ENCODE peak calls at places on chromosomes 5 and 9, in five cellular contexts. One of them, this sample, is unnamed.
A peak's percentile ranks its signal among the peaks of the same experiment; 100 is the strongest.

GRCh38 chr9:36765468-36766341 is 193.0 kb downstream of the MELK start:
- DNase-seq in chondrocyte: no peak
- DNase-seq in astrocyte of the spinal cord: peak; percentile 33
- DNase-seq in heart left ventricle: peak; percentile 54
- DNase-seq in upper lobe of right lung: peak; percentile 85
- DNase-seq in this sample: peak; percentile 93

GRCh38 chr5:99037668-99038067 is 108.9 kb upstream of the CHD1 start:
- DNase-seq in chondrocyte: no peak
- DNase-seq in astrocyte of the spinal cord: no peak
- DNase-seq in heart left ventricle: no peak
- DNase-seq in upper lobe of right lung: no peak
- DNase-seq in this sample: no peak

GRCh38 chr9:1837453-1838084 is 177.6 kb upstream of the SMARCA2 start:
- DNase-seq in chondrocyte: no peak
- DNase-seq in astrocyte of the spinal cord: no peak
- DNase-seq in heart left ventricle: no peak
- DNase-seq in upper lobe of right lung: no peak
- DNase-seq in this sample: peak; percentile 59

GRCh38 chr5:104186510-104186909 is 623.9 kb upstream of the NUDT12 start:
- DNase-seq in chondrocyte: no peak
- DNase-seq in astrocyte of the spinal cord: no peak
- DNase-seq in heart left ventricle: no peak
- DNase-seq in upper lobe of right lung: no peak
- DNase-seq in this sample: no peak

GRCh38 chr9:82721596-82721995 is 341.3 kb downstream of the RASEF start:
- DNase-seq in chondrocyte: no peak
- DNase-seq in astrocyte of the spinal cord: no peak
- DNase-seq in heart left ventricle: no peak
- DNase-seq in upper lobe of right lung: no peak
- DNase-seq in this sample: no peak

GRCh38 chr5:68277427-68277826 is 61.9 kb downstream of the PIK3R1 start:
- DNase-seq in chondrocyte: no peak
- DNase-seq in astrocyte of the spinal cord: peak; percentile 78
- DNase-seq in heart left ventricle: no peak
- DNase-seq in upper lobe of right lung: no peak
- DNase-seq in this sample: no peak

GRCh38 chr5:126780165-126780827 is 3.4 kb downstream of the LMNB1 start:
- DNase-seq in chondrocyte: no peak
- DNase-seq in astrocyte of the spinal cord: peak; percentile 81
- DNase-seq in heart left ventricle: no peak
- DNase-seq in upper lobe of right lung: no peak
- DNase-seq in this sample: no peak

GRCh38 chr5:132688536-132689409 is 15.0 kb downstream of the IL4 start:
- DNase-seq in chondrocyte: no peak
- DNase-seq in astrocyte of the spinal cord: no peak
- DNase-seq in heart left ventricle: no peak
- DNase-seq in upper lobe of right lung: no peak
- DNase-seq in this sample: no peak

GRCh38 chr9:78316151-78316892 is 19.4 kb downstream of the PSAT1 start:
- DNase-seq in chondrocyte: no peak
- DNase-seq in astrocyte of the spinal cord: no peak
- DNase-seq in heart left ventricle: no peak
- DNase-seq in upper lobe of right lung: no peak
- DNase-seq in this sample: no peak

DNA sequence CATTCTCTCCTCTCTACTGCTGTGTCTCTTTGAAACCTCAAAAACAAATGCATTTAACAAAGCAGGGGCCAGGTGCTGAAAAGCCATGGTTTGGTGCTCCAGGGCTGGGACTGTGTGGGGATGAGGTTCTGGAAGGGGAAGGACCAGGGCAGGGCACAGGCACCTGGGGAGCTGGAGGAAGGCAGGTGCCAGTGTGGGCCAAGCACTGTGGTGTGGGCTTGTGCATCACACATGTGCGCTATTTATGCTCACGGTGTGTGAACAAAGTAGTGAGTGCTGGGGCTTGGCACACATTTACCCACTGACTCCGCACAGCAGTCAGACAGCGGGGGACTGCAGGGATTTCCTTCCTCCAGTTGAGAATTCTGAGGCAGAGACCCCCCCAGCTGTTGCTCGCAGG is 10.1 kb downstream of the HRH2 start:
- DNase-seq in chondrocyte: no peak
- DNase-seq in astrocyte of the spinal cord: no peak
- DNase-seq in heart left ventricle: no peak
- DNase-seq in upper lobe of right lung: no peak
- DNase-seq in this sample: no peak
- TF ChIP-seq CTCF in chondrocyte: no peak
- TF ChIP-seq CTCF in astrocyte of the spinal cord: no peak
- TF ChIP-seq CTCF in heart left ventricle: no peak
- TF ChIP-seq CTCF in upper lobe of right lung: no peak
- TF ChIP-seq CTCF in this sample: no peak

GRCh38 chr5:76813982-76814562 is 4.8 kb upstream of the F2RL1 start:
- DNase-seq in chondrocyte: no peak
- DNase-seq in astrocyte of the spinal cord: peak; percentile 94
- DNase-seq in heart left ventricle: no peak
- DNase-seq in upper lobe of right lung: no peak
- DNase-seq in this sample: no peak

GRCh38 chr5:76816110-76816831 is 2.6 kb upstream of the F2RL1 start:
- DNase-seq in chondrocyte: no peak
- DNase-seq in astrocyte of the spinal cord: no peak
- DNase-seq in heart left ventricle: no peak
- DNase-seq in upper lobe of right lung: no peak
- DNase-seq in this sample: no peak

GRCh38 chr5:76819851-76820280 is 1.0 kb downstream of the F2RL1 start:
- DNase-seq in chondrocyte: no peak
- DNase-seq in astrocyte of the spinal cord: no peak
- DNase-seq in heart left ventricle: peak; percentile 26
- DNase-seq in upper lobe of right lung: peak; percentile 66
- DNase-seq in this sample: peak; percentile 15

GRCh38 chr5:76820491-76820890 is 1.7 kb downstream of the F2RL1 start:
- DNase-seq in chondrocyte: no peak
- DNase-seq in astrocyte of the spinal cord: peak; percentile 34
- DNase-seq in heart left ventricle: no peak
- DNase-seq in upper lobe of right lung: no peak
- DNase-seq in this sample: no peak

GRCh38 chr5:76818844-76819831 is at the start of gene F2RL1:
- DNase-seq in chondrocyte: no peak
- DNase-seq in astrocyte of the spinal cord: peak; percentile 90
- DNase-seq in heart left ventricle: peak; percentile 70
- DNase-seq in upper lobe of right lung: peak; percentile 92
- DNase-seq in this sample: peak; percentile 82
- TF ChIP-seq CTCF in chondrocyte: no peak
- TF ChIP-seq CTCF in astrocyte of the spinal cord: no peak
- TF ChIP-seq CTCF in heart left ventricle: no peak
- TF ChIP-seq CTCF in upper lobe of right lung: no peak
- TF ChIP-seq CTCF in this sample: no peak

GRCh38 chr5:150302301-150303069 is at the start of gene ARSI:
- DNase-seq in chondrocyte: peak; percentile 86
- DNase-seq in astrocyte of the spinal cord: peak; percentile 50
- DNase-seq in heart left ventricle: peak; percentile 56
- DNase-seq in upper lobe of right lung: no peak
- DNase-seq in this sample: peak; percentile 70
- TF ChIP-seq CTCF in chondrocyte: peak; percentile 71
- TF ChIP-seq CTCF in astrocyte of the spinal cord: peak; percentile 11
- TF ChIP-seq CTCF in heart left ventricle: peak; percentile 25
- TF ChIP-seq CTCF in upper lobe of right lung: peak; percentile 24
- TF ChIP-seq CTCF in this sample: no peak

GRCh38 chr5:171123417-171123816 is 185.6 kb upstream of the TLX3 start:
- DNase-seq in chondrocyte: no peak
- DNase-seq in astrocyte of the spinal cord: no peak
- DNase-seq in heart left ventricle: no peak
- DNase-seq in upper lobe of right lung: no peak
- DNase-seq in this sample: no peak
- TF ChIP-seq CTCF in chondrocyte: no peak
- TF ChIP-seq CTCF in astrocyte of the spinal cord: no peak
- TF ChIP-seq CTCF in heart left ventricle: no peak
- TF ChIP-seq CTCF in upper lobe of right lung: no peak
- TF ChIP-seq CTCF in this sample: no peak

DNA sequence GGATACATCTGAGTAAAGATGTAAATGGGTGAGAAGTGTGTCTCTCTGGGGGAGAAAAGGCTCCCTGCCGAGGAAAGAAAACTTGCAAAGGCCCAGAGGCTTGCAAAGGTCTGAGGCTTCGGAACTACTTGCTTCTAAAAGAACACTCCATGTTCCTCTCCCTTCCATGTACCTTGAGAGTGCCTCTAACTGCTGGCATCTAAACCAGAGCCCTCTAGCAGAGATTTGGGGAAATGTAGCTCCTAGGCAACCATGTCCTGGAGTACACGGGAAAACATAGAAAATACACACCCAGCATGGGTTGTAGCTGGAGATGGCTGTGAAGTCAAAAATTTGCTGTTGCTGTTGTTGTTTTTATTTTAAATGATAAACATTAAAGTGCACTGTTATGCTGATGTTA is 151.6 kb downstream of the SYK start:
- DNase-seq in chondrocyte: no peak
- DNase-seq in astrocyte of the spinal cord: no peak
- DNase-seq in heart left ventricle: no peak
- DNase-seq in upper lobe of right lung: no peak
- DNase-seq in this sample: no peak
- TF ChIP-seq CTCF in chondrocyte: no peak
- TF ChIP-seq CTCF in astrocyte of the spinal cord: no peak
- TF ChIP-seq CTCF in heart left ventricle: no peak
- TF ChIP-seq CTCF in upper lobe of right lung: no peak
- TF ChIP-seq CTCF in this sample: no peak

GRCh38 chr9:108400267-108400666 is 455.5 kb downstream of the ACTL7B start:
- DNase-seq in chondrocyte: no peak
- DNase-seq in astrocyte of the spinal cord: no peak
- DNase-seq in heart left ventricle: no peak
- DNase-seq in upper lobe of right lung: no peak
- DNase-seq in this sample: no peak
- TF ChIP-seq CTCF in chondrocyte: peak; percentile 44
- TF ChIP-seq CTCF in astrocyte of the spinal cord: peak; percentile 5
- TF ChIP-seq CTCF in heart left ventricle: no peak
- TF ChIP-seq CTCF in upper lobe of right lung: no peak
- TF ChIP-seq CTCF in this sample: no peak

GRCh38 chr5:145715412-145715811 is 119.7 kb downstream of the PRELID2 start:
- DNase-seq in chondrocyte: no peak
- DNase-seq in astrocyte of the spinal cord: no peak
- DNase-seq in heart left ventricle: no peak
- DNase-seq in upper lobe of right lung: no peak
- DNase-seq in this sample: no peak

GRCh38 chr5:145718956-145719355 is 116.2 kb downstream of the PRELID2 start:
- DNase-seq in chondrocyte: no peak
- DNase-seq in astrocyte of the spinal cord: peak; percentile 51
- DNase-seq in heart left ventricle: no peak
- DNase-seq in upper lobe of right lung: no peak
- DNase-seq in this sample: no peak
- TF ChIP-seq CTCF in chondrocyte: peak; percentile 76
- TF ChIP-seq CTCF in astrocyte of the spinal cord: peak; percentile 66
- TF ChIP-seq CTCF in heart left ventricle: peak; percentile 18
- TF ChIP-seq CTCF in upper lobe of right lung: no peak
- TF ChIP-seq CTCF in this sample: peak; percentile 47

GRCh38 chr5:160800375-160800774 is 51.6 kb downstream of the ATP10B start:
- DNase-seq in chondrocyte: no peak
- DNase-seq in astrocyte of the spinal cord: no peak
- DNase-seq in heart left ventricle: no peak
- DNase-seq in upper lobe of right lung: no peak
- DNase-seq in this sample: no peak

GRCh38 chr5:160797020-160797419 is 55.0 kb downstream of the ATP10B start:
- DNase-seq in chondrocyte: no peak
- DNase-seq in astrocyte of the spinal cord: no peak
- DNase-seq in heart left ventricle: no peak
- DNase-seq in upper lobe of right lung: no peak
- DNase-seq in this sample: no peak

GRCh38 chr5:160799160-160799559 is 52.9 kb downstream of the ATP10B start:
- DNase-seq in chondrocyte: no peak
- DNase-seq in astrocyte of the spinal cord: no peak
- DNase-seq in heart left ventricle: no peak
- DNase-seq in upper lobe of right lung: no peak
- DNase-seq in this sample: no peak

GRCh38 chr5:160805376-160805775 is 46.6 kb downstream of the ATP10B start:
- DNase-seq in chondrocyte: no peak
- DNase-seq in astrocyte of the spinal cord: no peak
- DNase-seq in heart left ventricle: no peak
- DNase-seq in upper lobe of right lung: no peak
- DNase-seq in this sample: no peak

GRCh38 chr5:160802567-160802966 is 49.4 kb downstream of the ATP10B start:
- DNase-seq in chondrocyte: no peak
- DNase-seq in astrocyte of the spinal cord: no peak
- DNase-seq in heart left ventricle: no peak
- DNase-seq in upper lobe of right lung: no peak
- DNase-seq in this sample: no peak
- TF ChIP-seq CTCF in chondrocyte: no peak
- TF ChIP-seq CTCF in astrocyte of the spinal cord: no peak
- TF ChIP-seq CTCF in heart left ventricle: no peak
- TF ChIP-seq CTCF in upper lobe of right lung: peak; percentile 16
- TF ChIP-seq CTCF in this sample: peak; percentile 7

DNA sequence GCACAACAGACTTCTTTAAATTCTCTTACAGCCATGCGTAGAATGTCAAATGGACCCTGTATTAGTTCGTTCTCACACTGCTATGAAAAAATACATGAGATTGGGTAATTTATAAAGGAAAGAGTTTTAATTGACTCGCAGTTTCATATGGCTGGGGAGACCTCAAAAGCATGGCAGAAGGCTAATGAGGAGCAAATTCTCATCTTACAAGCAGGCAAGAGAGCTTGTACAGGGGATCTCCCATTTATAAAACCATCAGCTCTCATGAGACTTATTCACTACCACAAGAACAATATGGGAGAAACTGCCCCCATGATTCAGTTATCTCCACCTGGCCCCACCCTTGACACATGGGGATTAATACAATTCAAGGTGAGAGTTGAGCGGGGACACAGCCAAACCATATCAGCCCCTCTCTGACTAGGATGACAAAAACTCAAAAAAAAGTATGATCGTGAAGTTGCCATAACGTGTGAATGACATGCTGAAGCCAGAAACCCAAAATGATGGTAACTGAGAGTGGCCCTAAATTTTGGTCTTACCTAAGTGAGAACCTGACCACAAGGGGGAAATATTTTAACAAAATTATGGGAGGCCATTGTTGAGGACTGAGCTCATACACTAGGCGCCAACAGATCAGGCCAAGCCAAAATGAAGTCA is 17.5 kb upstream of the TEX10 start:
- DNase-seq in chondrocyte: no peak
- DNase-seq in astrocyte of the spinal cord: no peak
- DNase-seq in heart left ventricle: no peak
- DNase-seq in upper lobe of right lung: no peak
- DNase-seq in this sample: no peak
- TF ChIP-seq CTCF in chondrocyte: peak; percentile 15
- TF ChIP-seq CTCF in astrocyte of the spinal cord: no peak
- TF ChIP-seq CTCF in heart left ventricle: no peak
- TF ChIP-seq CTCF in upper lobe of right lung: no peak
- TF ChIP-seq CTCF in this sample: no peak

GRCh38 chr5:17355585-17356346 is 138.3 kb downstream of the BASP1 start:
- DNase-seq in chondrocyte: no peak
- DNase-seq in astrocyte of the spinal cord: peak; percentile 74
- DNase-seq in heart left ventricle: no peak
- DNase-seq in upper lobe of right lung: no peak
- DNase-seq in this sample: no peak
- TF ChIP-seq CTCF in chondrocyte: no peak
- TF ChIP-seq CTCF in astrocyte of the spinal cord: no peak
- TF ChIP-seq CTCF in heart left ventricle: no peak
- TF ChIP-seq CTCF in upper lobe of right lung: no peak
- TF ChIP-seq CTCF in this sample: no peak